ENCODE peak calls at places on chromosomes 2 and 18, in six cellular contexts. C, G, U, F, Q and O are unnamed samples.

GRCh38 chr2:225328192-225328591 is 71.3 kb upstream of the NYAP2 start:
- DNase-seq in C (no peak), G (no peak), U (no peak), F (no peak), Q (no peak), O (no peak)

GRCh38 chr2:136347976-136348375 is 230.0 kb upstream of the CXCR4 start:
- DNase-seq in C (no peak), G (no peak), U (no peak), F (no peak), Q (no peak), O (no peak)

GRCh38 chr2:164910091-164910899 is 45.0 kb downstream of the SLC38A11 start:
- DNase-seq in C (no peak), G (no peak), U (no peak), F (no peak), Q (no peak), O (no peak)

GRCh38 chr18:46239549-46239948 is 135.4 kb downstream of the HAUS1 start:
- DNase-seq in C (no peak), G (no peak), U (no peak), F (no peak), Q (no peak), O (no peak)

GRCh38 chr2:12061317-12061716 is 314.9 kb downstream of the LPIN1 start:
- DNase-seq in C (no peak), G (no peak), U (no peak), F (no peak), Q (no peak), O (no peak)

GRCh38 chr2:237486819-237487448 is at the start of gene MLPH:
- DNase-seq in C (no peak), G (peak), U (peak), F (no peak), Q (peak), O (no peak)

GRCh38 chr18:54612237-54612636 is 21.2 kb downstream of the DYNAP start:
- DNase-seq in C (no peak), G (no peak), U (no peak), F (no peak), Q (no peak), O (no peak)

GRCh38 chr2:56715670-56716069 is 531.9 kb downstream of the CCDC85A start:
- DNase-seq in C (no peak), G (no peak), U (no peak), F (no peak), Q (no peak), O (no peak)

GRCh38 chr2:178909507-178909906 is 102.3 kb upstream of the TTN start:
- DNase-seq in C (no peak), G (no peak), U (no peak), F (no peak), Q (no peak), O (no peak)

GRCh38 chr2:44389895-44390294 is 28.1 kb downstream of the CAMKMT start:
- DNase-seq in C (no peak), G (no peak), U (no peak), F (no peak), Q (no peak), O (no peak)

GRCh38 chr2:210541280-210541902 is 15.0 kb upstream of the CPS1 start:
- DNase-seq in C (no peak), G (no peak), U (no peak), F (no peak), Q (no peak), O (no peak)

GRCh38 chr2:147025611-147026010 is 819.2 kb upstream of the ACVR2A start:
- DNase-seq in C (no peak), G (no peak), U (no peak), F (no peak), Q (no peak), O (no peak)

GRCh38 chr2:101720732-101721131 is 23.2 kb downstream of the MAP4K4 start:
- DNase-seq in C (no peak), G (no peak), U (no peak), F (no peak), Q (no peak), O (no peak)

GRCh38 chr18:36211612-36212065 is 24.3 kb downstream of the MOCOS start:
- DNase-seq in C (no peak), G (no peak), U (no peak), F (no peak), Q (no peak), O (no peak)

GRCh38 chr2:115200016-115200415 is 757.6 kb downstream of the DPP10 start:
- DNase-seq in C (no peak), G (no peak), U (no peak), F (no peak), Q (no peak), O (no peak)

GRCh38 chr2:212088353-212088752 is 450.2 kb downstream of the ERBB4 start:
- DNase-seq in C (no peak), G (no peak), U (no peak), F (no peak), Q (no peak), O (no peak)

GRCh38 chr18:9974279-9974915 is 60.6 kb downstream of the VAPA start:
- DNase-seq in C (no peak), G (no peak), U (no peak), F (no peak), Q (no peak), O (no peak)

GRCh38 chr2:103484906-103485305 is 723.1 kb downstream of the TMEM182 start:
- DNase-seq in C (no peak), G (no peak), U (no peak), F (no peak), Q (no peak), O (no peak)

GRCh38 chr2:127615511-127616166 is 30.3 kb upstream of the GPR17 start:
- DNase-seq in C (no peak), G (peak), U (peak), F (peak), Q (peak), O (no peak)

GRCh38 chr18:23138470-23138869 is 3.2 kb downstream of the CABLES1 start:
- DNase-seq in C (no peak), G (no peak), U (no peak), F (no peak), Q (peak), O (no peak)

GRCh38 chr2:70944291-70944690 is 8.6 kb downstream of the ATP6V1B1 start:
- DNase-seq in C (no peak), G (peak), U (peak), F (peak), Q (no peak), O (no peak)

GRCh38 chr2:120574620-120575019 is 161.0 kb upstream of the GLI2 start:
- DNase-seq in C (no peak), G (no peak), U (no peak), F (no peak), Q (no peak), O (no peak)

GRCh38 chr18:76875390-76876330 is 53.3 kb downstream of the ZNF236 start:
- DNase-seq in C (no peak), G (no peak), U (peak), F (peak), Q (no peak), O (no peak)

GRCh38 chr18:33711514-33711913 is 133.5 kb downstream of the ASXL3 start:
- DNase-seq in C (no peak), G (no peak), U (no peak), F (no peak), Q (no peak), O (no peak)

GRCh38 chr18:55589625-55590291 is 1.8 kb upstream of the TCF4 start:
- DNase-seq in C (peak), G (peak), U (peak), F (peak), Q (peak), O (peak)